ENCODE peak calls at places on chromosomes 12 and 14, in four cellular contexts. Z is caudate nucleus; T is sigmoid colon; X is CD8-positive, alpha-beta memory T cell. P is an unnamed sample.

GRCh38 chr14:34053666-34054065 is 102.8 kb upstream of the EGLN3 start:
- DNase-seq in Z (no peak), T (peak; percentile 85), X (no peak), P (no peak)

GRCh38 chr12:56873382-56873781 is 60.8 kb downstream of the SDR9C7 start:
- DNase-seq in Z (no peak), T (no peak), X (no peak), P (no peak)

GRCh38 chr14:103692871-103693270 is 22.4 kb downstream of the XRCC3 start:
- DNase-seq in Z (no peak), T (no peak), X (no peak), P (no peak)

GRCh38 chr14:24051789-24052655 is at the start of gene CARMIL3:
- DNase-seq in Z (peak; percentile 80), T (peak; percentile 77), X (peak; percentile 58), P (no peak)

GRCh38 chr14:105091335-105092123 is 26.3 kb upstream of the GPR132 start:
- DNase-seq in Z (no peak), T (peak; percentile 87), X (no peak), P (peak; percentile 69)

GRCh38 chr14:92619671-92620437 is 106.3 kb downstream of the RIN3 start:
- DNase-seq in Z (no peak), T (no peak), X (no peak), P (no peak)

GRCh38 chr14:99427632-99428315 is 52.9 kb downstream of the SETD3 start:
- DNase-seq in Z (peak; percentile 27), T (no peak), X (no peak), P (no peak)

GRCh38 chr12:62472472-62472871 is 5.8 kb downstream of the MON2 start:
- DNase-seq in Z (no peak), T (no peak), X (no peak), P (no peak)

GRCh38 chr14:104585966-104586702 is 6.6 kb downstream of the C14orf180 start:
- DNase-seq in Z (no peak), T (no peak), X (no peak), P (no peak)

GRCh38 chr14:20857630-20858261 is 33.4 kb upstream of the RNASE3 start:
- DNase-seq in Z (peak; percentile 41), T (peak; percentile 84), X (peak; percentile 49), P (no peak)

GRCh38 chr12:75260316-75260715 is 50.7 kb upstream of the KCNC2 start:
- DNase-seq in Z (no peak), T (no peak), X (no peak), P (no peak)

GRCh38 chr12:121930862-121931261 is 12.5 kb downstream of the CFAP251 start:
- DNase-seq in Z (no peak), T (no peak), X (no peak), P (no peak)

GRCh38 chr12:113504917-113505316 is 33.2 kb upstream of the LHX5 start:
- DNase-seq in Z (no peak), T (no peak), X (no peak), P (no peak)

GRCh38 chr12:45191239-45191638 is 24.7 kb upstream of the ANO6 start:
- DNase-seq in Z (no peak), T (no peak), X (no peak), P (peak; percentile 21)

GRCh38 chr12:55659486-55660385 is 23.0 kb downstream of the OR10P1 start:
- DNase-seq in Z (no peak), T (peak; percentile 77), X (no peak), P (no peak)

GRCh38 chr14:91352696-91353692 is 64.6 kb downstream of the CCDC88C start:
- DNase-seq in Z (no peak), T (no peak), X (no peak), P (no peak)

GRCh38 chr12:52680363-52680762 is at the start of gene KRT1:
- DNase-seq in Z (no peak), T (no peak), X (no peak), P (no peak)

GRCh38 chr12:92502417-92503028 is 200.3 kb upstream of the PLEKHG7 start:
- DNase-seq in Z (no peak), T (no peak), X (no peak), P (no peak)

GRCh38 chr14:90587918-90588317 is 191.1 kb downstream of the CALM1 start:
- DNase-seq in Z (no peak), T (no peak), X (no peak), P (no peak)

GRCh38 chr14:81394739-81395138 is 5.4 kb downstream of the STON2 start:
- DNase-seq in Z (no peak), T (no peak), X (no peak), P (no peak)

GRCh38 chr12:92759634-92760268 is 57.0 kb downstream of the PLEKHG7 start:
- DNase-seq in Z (no peak), T (no peak), X (no peak), P (peak; percentile 95)

GRCh38 chr12:51370667-51371066 is 20.5 kb downstream of the GALNT6 start:
- DNase-seq in Z (no peak), T (no peak), X (no peak), P (no peak)

GRCh38 chr12:118850244-118850825 is 131.0 kb upstream of the SRRM4 start:
- DNase-seq in Z (no peak), T (no peak), X (no peak), P (no peak)

GRCh38 chr12:7130791-7131501 is 775 bp downstream of the CLSTN3 start:
- DNase-seq in Z (peak; percentile 33), T (no peak), X (peak; percentile 43), P (no peak)

GRCh38 chr14:52700701-52701172 is 5.4 kb upstream of the ERO1A start:
- DNase-seq in Z (no peak), T (no peak), X (no peak), P (peak; percentile 96)

GRCh38 chr12:57844725-57845477 is 1.6 kb downstream of the CTDSP2 start:
- DNase-seq in Z (peak; percentile 60), T (peak; percentile 92), X (no peak), P (peak; percentile 39)

GRCh38 chr12:120939523-120939922 is 35.4 kb upstream of the SPPL3 start:
- DNase-seq in Z (no peak), T (peak; percentile 74), X (no peak), P (no peak)

GRCh38 chr14:30333934-30334333 is 225.0 kb upstream of the G2E3 start:
- DNase-seq in Z (no peak), T (no peak), X (no peak), P (no peak)

GRCh38 chr12:67811437-67812361 is 163.2 kb downstream of the DYRK2 start:
- DNase-seq in Z (no peak), T (no peak), X (no peak), P (peak; percentile 85)

GRCh38 chr14:53411110-53411509 is 258.0 kb upstream of the DDHD1 start:
- DNase-seq in Z (no peak), T (no peak), X (no peak), P (peak; percentile 43)

GRCh38 chr12:103373088-103373523 is 122.7 kb downstream of the C12orf42 start:
- DNase-seq in Z (no peak), T (no peak), X (no peak), P (no peak)

GRCh38 chr12:24852420-24852819 is 96.5 kb downstream of the BCAT1 start:
- DNase-seq in Z (no peak), T (no peak), X (no peak), P (no peak)

GRCh38 chr12:113244015-113244983 is 23.0 kb downstream of the TPCN1 start:
- DNase-seq in Z (peak; percentile 56), T (peak; percentile 90), X (no peak), P (no peak)

GRCh38 chr14:96745500-96746051 is 51.6 kb upstream of the VRK1 start:
- DNase-seq in Z (no peak), T (peak; percentile 34), X (no peak), P (peak; percentile 56)

GRCh38 chr12:6271281-6271680 is 39.2 kb upstream of the PLEKHG6 start:
- DNase-seq in Z (no peak), T (peak; percentile 51), X (no peak), P (no peak)

GRCh38 chr14:73739899-73740685 is 25.9 kb upstream of the PNMA1 start:
- DNase-seq in Z (no peak), T (peak; percentile 71), X (no peak), P (no peak)

GRCh38 chr12:93397412-93397811 is 19.7 kb downstream of the NUDT4 start:
- DNase-seq in Z (no peak), T (no peak), X (no peak), P (no peak)

DNA sequence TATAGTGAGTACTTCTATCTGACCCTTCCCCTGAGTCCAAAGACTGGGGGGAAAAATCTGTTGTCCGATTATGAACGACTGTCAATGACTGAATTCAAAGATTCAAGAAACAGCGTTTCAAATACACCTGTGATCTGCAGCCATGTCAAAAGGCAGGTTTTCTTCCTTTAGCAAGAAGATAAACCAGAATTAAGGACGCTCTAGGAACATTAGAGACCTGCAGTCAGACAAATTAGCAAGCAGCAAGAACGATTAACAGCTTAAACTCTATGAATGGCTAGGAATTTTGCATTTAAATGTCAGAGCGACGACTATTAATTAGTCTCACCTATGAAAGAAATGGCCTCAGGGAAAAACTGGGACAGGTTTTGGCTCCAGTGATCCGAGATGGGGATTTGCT is 2.0 kb downstream of the DUSP6 start:
- DNase-seq in Z (no peak), T (no peak), X (no peak), P (no peak)
- H3K27ac ChIP-seq in Z (peak overlapping the region; percentile 24), T (peak overlapping the region; percentile 100), X (no peak overlapping the region), P (peak overlapping the region; percentile 35)

GRCh38 chr12:12722351-12723146 is 5.4 kb downstream of the CDKN1B start:
- DNase-seq in Z (no peak), T (no peak), X (peak; percentile 31), P (peak; percentile 78)
- H3K27ac ChIP-seq in Z (peak overlapping the region; percentile 19), T (peak overlapping the region; percentile 100), X (peak overlapping the region; percentile 98), P (peak overlapping the region; percentile 90)

GRCh38 chr12:78101181-78101876 is 270.6 kb downstream of the NAV3 start:
- DNase-seq in Z (no peak), T (no peak), X (no peak), P (no peak)
- H3K27ac ChIP-seq in Z (no peak overlapping the region), T (no peak overlapping the region), X (no peak overlapping the region), P (no peak overlapping the region)

DNA sequence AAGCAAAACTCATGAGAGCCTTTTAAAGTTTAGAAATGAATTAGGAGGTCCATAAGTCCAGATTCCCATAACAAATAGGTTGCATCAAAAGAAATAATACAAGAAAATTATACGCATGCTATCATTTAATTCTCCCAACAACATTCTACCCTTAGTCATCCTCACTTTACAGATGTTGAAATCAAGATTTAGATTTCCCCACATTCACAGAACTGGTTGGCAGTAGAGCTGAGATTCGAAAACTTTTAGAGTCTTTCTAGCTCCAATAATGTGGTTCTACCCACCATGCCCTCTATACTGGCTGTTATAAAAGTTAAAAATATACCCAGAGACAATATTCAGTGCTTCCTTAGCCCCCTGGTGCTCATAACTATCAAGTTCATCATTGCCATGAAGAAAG is 56.6 kb upstream of the METAP2 start:
- DNase-seq in Z (no peak), T (no peak), X (no peak), P (no peak)
- H3K27ac ChIP-seq in Z (no peak overlapping the region), T (no peak overlapping the region), X (no peak overlapping the region), P (no peak overlapping the region)

P was measured in foreskin keratinocyte.